ENCODE peak calls at places on chromosomes 2 and 18, in four cellular contexts. U, A, T and B are unnamed samples. For H3K9me3, the result is how much of the 10 kb centered on the place peaks cover.

GRCh38 chr2:172293952-172294351 is 133.4 kb upstream of the ITGA6 start:
- DNase-seq in U (no peak), A (no peak), T (peak), B (no peak)

GRCh38 chr2:108316881-108317258 is 28.2 kb downstream of the SULT1C2 start:
- DNase-seq in A (no peak), U (no peak), T (no peak), B (no peak)

GRCh38 chr18:56217406-56217805 is 421.0 kb downstream of the TXNL1 start:
- DNase-seq in T (no peak), U (no peak), A (no peak), B (no peak)

GRCh38 chr2:96344011-96344410 is 8.4 kb downstream of the NCAPH start:
- DNase-seq in A (no peak), U (no peak), T (no peak), B (peak)

GRCh38 chr2:151051584-151052220 is 210.0 kb downstream of the RBM43 start:
- DNase-seq in T (peak), A (no peak), U (peak), B (no peak)

GRCh38 chr18:53411511-53411910 is 813.0 kb downstream of the MBD2 start:
- DNase-seq in T (no peak), U (no peak), A (no peak), B (no peak)

GRCh38 chr18:75216212-75216925 is 5.8 kb downstream of the TSHZ1 start:
- DNase-seq in U (no peak), A (no peak), T (no peak), B (no peak)

GRCh38 chr2:20123871-20124594 is 72.6 kb upstream of the LAPTM4A start:
- DNase-seq in U (no peak), T (no peak), A (no peak), B (no peak)

GRCh38 chr2:46689993-46690392 is 210.6 kb downstream of the TMEM247 start:
- DNase-seq in T (no peak), A (no peak), U (no peak), B (no peak)

GRCh38 chr2:20097889-20098714 is 46.7 kb upstream of the LAPTM4A start:
- DNase-seq in U (peak), T (peak), A (peak), B (peak)

GRCh38 chr2:212158081-212158480 is 380.5 kb downstream of the ERBB4 start:
- DNase-seq in U (no peak), T (no peak), A (no peak), B (no peak)

GRCh38 chr18:8960740-8961657 is 141.5 kb upstream of the NDUFV2 start:
- DNase-seq in U (no peak), A (no peak), T (peak), B (no peak)

GRCh38 chr2:224155371-224155770 is 116.3 kb upstream of the SERPINE2 start:
- DNase-seq in U (no peak), A (no peak), T (no peak), B (no peak)

GRCh38 chr2:222819722-222820333 is 41.0 kb upstream of the ACSL3 start:
- DNase-seq in T (peak), A (no peak), U (no peak), B (no peak)

GRCh38 chr18:43931439-43931838 is 654.1 kb upstream of the SYT4 start:
- DNase-seq in A (no peak), T (no peak), U (no peak), B (no peak)

GRCh38 chr2:54853635-54854034 is 130.2 kb downstream of the EML6 start:
- DNase-seq in A (no peak), U (no peak), T (no peak), B (no peak)

GRCh38 chr2:60857025-60857424 is 24.3 kb upstream of the REL start:
- DNase-seq in U (no peak), A (no peak), T (no peak), B (no peak)

DNA sequence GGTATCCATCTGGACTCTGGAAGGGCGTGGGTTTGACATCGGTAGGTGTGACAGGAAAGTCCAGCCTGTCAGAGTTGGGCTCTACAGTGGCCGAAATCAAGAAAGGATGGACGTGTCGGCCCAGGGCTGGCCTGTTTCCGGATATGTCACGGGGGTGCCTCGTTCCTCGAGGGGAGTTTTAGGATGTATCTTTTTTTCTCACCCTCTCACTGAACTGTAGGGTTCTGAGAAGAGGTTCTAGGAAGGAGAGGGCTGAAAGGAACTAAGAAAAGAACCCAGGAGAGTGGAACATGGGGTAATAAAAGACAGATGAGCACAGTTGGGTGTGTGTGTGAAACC is 7.2 kb upstream of the SP9 start:
- DNase-seq in A (no peak), T (no peak), U (no peak), B (no peak)
- H3K4me3 ChIP-seq in A (no peak), T (no peak), U (no peak), B (no peak)

GRCh38 chr2:238775591-238775990 is 72.3 kb upstream of the TWIST2 start:
- DNase-seq in T (no peak), U (no peak), A (no peak), B (no peak)
- H3K9me3 ChIP-seq in T (under half), U (under half), A (under half), B (under half)

DNA sequence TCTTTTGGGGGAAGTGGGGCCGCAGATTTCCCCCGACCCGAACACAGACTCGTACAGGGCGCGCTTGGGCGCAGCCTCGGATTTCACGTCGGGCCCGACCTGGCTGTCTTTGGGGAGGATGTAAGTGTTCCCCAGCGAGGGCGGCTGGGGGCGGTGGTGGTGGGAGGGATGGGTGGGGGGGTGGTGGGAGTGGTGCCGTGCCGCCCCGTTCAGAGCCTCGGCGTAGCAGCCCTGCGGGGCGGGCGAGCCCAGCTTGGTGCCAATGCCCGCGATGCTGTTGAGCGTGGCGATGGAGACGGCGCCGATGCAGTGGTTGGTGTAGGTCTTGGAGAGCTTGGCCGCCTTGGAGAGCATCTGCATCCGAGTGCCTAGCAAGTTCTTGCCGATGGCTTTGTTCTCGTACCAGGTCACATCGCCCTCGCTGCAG is 1.5 kb downstream of the KCTD1 start:
- DNase-seq in T (no peak), U (no peak), A (no peak), B (no peak)
- H3K4me3 ChIP-seq in T (peak), U (peak), A (peak), B (no peak)

DNA sequence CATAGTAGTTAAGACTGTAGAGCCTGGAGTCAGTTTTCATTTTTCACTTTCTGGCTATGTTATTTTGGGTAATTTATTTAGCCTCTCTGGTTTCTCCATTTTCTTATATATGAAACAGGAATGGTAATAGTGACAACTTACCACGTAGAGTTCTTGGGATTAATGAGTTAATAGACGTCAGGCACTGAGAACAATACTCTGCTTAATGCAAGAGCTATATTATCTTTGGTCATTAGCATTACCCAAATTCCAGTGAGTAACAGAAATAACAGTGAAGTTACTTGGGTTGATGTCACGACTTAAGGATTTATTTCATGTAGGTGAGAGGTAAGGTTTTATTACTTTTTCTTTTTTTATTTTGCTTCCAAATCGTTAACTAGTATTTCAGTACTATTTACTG is 601.0 kb upstream of the GCFC2 start:
- DNase-seq in A (no peak), T (no peak), U (no peak), B (no peak)
- H3K9me3 ChIP-seq in A (under half), T (under half), U (under half), B (under half)

DNA sequence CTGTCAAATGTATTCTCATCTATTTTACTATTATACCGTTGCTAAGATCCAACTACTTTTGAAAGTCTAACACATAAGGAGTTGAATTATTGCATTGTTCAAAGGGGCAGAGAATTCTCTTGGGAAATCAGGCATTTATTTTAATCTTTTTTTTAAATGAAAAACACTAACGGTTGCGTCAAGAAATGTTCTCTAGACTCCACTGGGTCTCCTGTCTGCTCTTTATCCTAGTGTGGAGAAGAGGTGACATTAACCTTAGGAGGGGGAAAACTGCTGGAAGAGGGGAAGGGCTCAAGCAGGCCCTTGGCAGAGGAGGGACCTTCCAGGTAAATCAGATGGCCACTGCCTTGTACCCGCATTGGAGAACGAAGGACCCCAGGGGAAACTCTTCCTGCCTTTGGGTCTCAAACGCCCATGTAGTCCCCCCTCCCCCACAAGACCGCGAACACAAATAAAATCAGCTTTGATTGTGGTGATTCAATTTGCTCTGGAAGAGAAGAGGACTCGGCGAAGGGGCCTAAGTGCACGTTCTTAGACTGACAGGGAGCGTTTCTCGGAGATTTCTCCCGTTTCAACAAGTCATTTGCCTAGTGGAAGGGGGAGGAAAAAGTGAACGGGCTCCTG is 1.1 kb upstream of the APCDD1 start:
- DNase-seq in U (no peak), T (no peak), A (peak), B (no peak)
- H3K4me3 ChIP-seq in U (no peak), T (no peak), A (peak), B (no peak)

DNA sequence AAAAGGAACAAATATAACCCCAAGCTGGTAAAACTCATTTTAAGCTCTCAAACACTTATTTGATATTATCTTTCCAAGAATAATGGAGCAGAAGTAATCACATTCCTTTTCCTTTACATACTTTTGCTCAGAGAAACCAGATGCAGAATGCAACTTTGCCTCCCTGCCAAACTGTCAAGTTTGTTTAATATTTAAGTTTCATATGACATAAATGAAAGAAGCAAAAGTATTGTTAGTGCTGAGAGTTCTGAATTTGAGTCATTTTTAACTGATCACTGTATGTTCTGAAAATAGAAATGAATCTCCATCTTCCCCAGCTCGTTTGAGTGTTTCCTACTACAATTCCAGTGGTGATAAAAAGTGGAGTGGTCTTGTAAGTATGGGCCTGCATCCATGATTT is 423.4 kb downstream of the PID1 start:
- DNase-seq in A (no peak), U (no peak), T (peak), B (no peak)
- H3K9me3 ChIP-seq in A (under half), U (under half), T (under half), B (under half)

GRCh38 chr2:44715671-44716077 is 225.8 kb upstream of the SIX3 start:
- DNase-seq in A (no peak), T (peak), U (peak), B (no peak)
- H3K4me3 ChIP-seq in A (no peak), T (no peak), U (no peak), B (no peak)

GRCh38 chr2:176078440-176079284 is 5.1 kb downstream of the EVX2 start:
- DNase-seq in A (no peak), T (no peak), U (no peak), B (no peak)
- H3K9me3 ChIP-seq in A (under half), T (under half), U (under half), B (under half)

DNA sequence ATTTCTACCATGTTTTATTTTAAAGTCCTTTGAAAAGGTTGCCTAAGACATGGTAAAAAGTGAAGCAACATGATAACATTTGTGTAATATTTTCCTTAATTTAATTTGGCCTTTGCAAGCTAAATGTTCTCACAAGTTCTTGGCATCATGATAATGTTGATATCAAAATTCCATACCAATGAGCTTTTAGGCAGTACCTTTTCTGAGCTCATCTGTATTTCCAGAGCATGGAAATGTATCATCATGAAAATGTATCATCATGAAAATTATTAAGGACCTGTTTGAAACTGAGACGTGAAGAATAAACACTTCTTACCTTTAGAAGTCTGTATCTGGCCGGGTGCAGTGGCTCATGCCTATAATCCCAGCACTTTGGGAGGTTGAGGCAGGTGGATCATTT is 73.8 kb downstream of the VWC2L start:
- DNase-seq in A (no peak), U (no peak), T (no peak), B (no peak)
- H3K4me3 ChIP-seq in A (no peak), U (no peak), T (no peak), B (no peak)